ENCODE peak calls at places on chromosomes 3 and 15, in six cellular contexts. U, O, W, I, D and X are unnamed samples.

GRCh38 chr15:22786868-22787698 is 639 bp downstream of the NIPA1 start:
- DNase-seq in D (no peak), I (peak), W (peak), O (peak), U (peak), X (peak)

GRCh38 chr3:173465112-173465511 is 67.6 kb downstream of the NLGN1 start:
- DNase-seq in D (no peak), U (peak), O (peak), I (no peak), W (no peak), X (no peak)

GRCh38 chr15:57149196-57149595 is 227.1 kb upstream of the CGNL1 start:
- DNase-seq in U (peak), I (no peak), D (no peak), W (no peak), O (peak), X (no peak)

GRCh38 chr3:13879946-13880810 is at the start of gene WNT7A:
- DNase-seq in U (peak), I (peak), W (peak), O (no peak), D (no peak), X (no peak)

GRCh38 chr15:36415643-36416042 is 163.8 kb upstream of the CDIN1 start:
- DNase-seq in W (no peak), U (peak), I (no peak), O (peak), D (no peak), X (no peak)

GRCh38 chr15:28903555-28903954 is 17.8 kb downstream of the APBA2 start:
- DNase-seq in O (no peak), U (no peak), D (no peak), I (no peak), W (no peak), X (no peak)

GRCh38 chr3:11335056-11335608 is 62.9 kb downstream of the ATG7 start:
- DNase-seq in O (peak), U (peak), D (no peak), W (peak), I (peak), X (no peak)

GRCh38 chr3:142104763-142105162 is 44.6 kb downstream of the TFDP2 start:
- DNase-seq in D (no peak), O (no peak), W (no peak), U (no peak), I (no peak), X (no peak)

GRCh38 chr15:94119215-94119815 is 112.0 kb upstream of the MCTP2 start:
- DNase-seq in D (no peak), I (no peak), O (no peak), W (no peak), U (no peak), X (no peak)

GRCh38 chr15:94083467-94083991 is 147.8 kb upstream of the MCTP2 start:
- DNase-seq in W (no peak), O (peak), D (no peak), U (peak), I (no peak), X (no peak)

GRCh38 chr3:146625117-146625775 is 20.1 kb upstream of the PLSCR5 start:
- DNase-seq in O (peak), D (no peak), W (no peak), U (peak), I (no peak), X (no peak)

GRCh38 chr3:17808994-17809393 is 66.6 kb upstream of the TBC1D5 start:
- DNase-seq in O (peak), W (no peak), U (no peak), D (no peak), I (no peak), X (no peak)

GRCh38 chr15:76190767-76191538 is 120.3 kb downstream of the ETFA start:
- DNase-seq in O (peak), D (peak), W (peak), I (peak), U (peak), X (peak)

GRCh38 chr15:53586815-53587214 is 172.6 kb downstream of the WDR72 start:
- DNase-seq in O (peak), D (no peak), I (peak), W (peak), U (peak), X (no peak)

GRCh38 chr3:171376125-171376947 is 83.9 kb downstream of the TNIK start:
- DNase-seq in U (peak), W (no peak), D (no peak), I (no peak), O (peak), X (no peak)

GRCh38 chr15:52256366-52256765 is 39.2 kb downstream of the MYO5C start:
- DNase-seq in U (peak), D (peak), O (peak), I (peak), W (peak), X (peak)

GRCh38 chr3:126259411-126260391 is 79.3 kb upstream of the ALDH1L1 start:
- DNase-seq in O (peak), W (peak), D (no peak), I (no peak), U (peak), X (no peak)

GRCh38 chr3:9028134-9028533 is 64.9 kb upstream of the RAD18 start:
- DNase-seq in D (no peak), O (peak), U (no peak), I (peak), W (peak), X (peak)

GRCh38 chr3:174614046-174614445 is 245.1 kb upstream of the NAALADL2 start:
- DNase-seq in U (no peak), D (no peak), W (no peak), O (peak), I (peak), X (no peak)

GRCh38 chr3:141858312-141858711 is 18.1 kb upstream of the ATP1B3 start:
- DNase-seq in D (no peak), I (no peak), U (no peak), W (no peak), O (peak), X (no peak)

GRCh38 chr3:195073866-195074860 is 196.8 kb downstream of the XXYLT1 start:
- DNase-seq in W (no peak), U (no peak), O (no peak), D (no peak), I (no peak), X (no peak)

GRCh38 chr3:82100378-82100777 is 338.9 kb upstream of the GBE1 start:
- DNase-seq in W (no peak), O (no peak), I (no peak), D (no peak), U (peak), X (no peak)

GRCh38 chr3:67459796-67460195 is 194.6 kb downstream of the SUCLG2 start:
- DNase-seq in U (no peak), I (no peak), W (no peak), D (no peak), O (peak), X (no peak)

GRCh38 chr3:114527036-114527644 is 233.3 kb downstream of the TIGIT start:
- DNase-seq in D (no peak), O (peak), U (peak), W (no peak), I (no peak), X (no peak)

GRCh38 chr3:50157821-50158556 is 2.9 kb downstream of the SEMA3F start:
- DNase-seq in W (no peak), I (no peak), O (no peak), D (no peak), U (peak), X (no peak)

GRCh38 chr3:61725851-61726333 is 164.5 kb downstream of the PTPRG start:
- DNase-seq in I (peak), U (peak), O (peak), D (no peak), W (no peak), X (no peak)

GRCh38 chr15:77706482-77707244 is 74.0 kb upstream of the LINGO1 start:
- DNase-seq in D (no peak), O (no peak), U (no peak), W (no peak), I (peak), X (no peak)

GRCh38 chr3:151439652-151440125 is 21.2 kb downstream of the IGSF10 start:
- DNase-seq in O (peak), I (peak), U (peak), W (peak), D (no peak), X (no peak)

GRCh38 chr3:133803474-133803873 is 2.1 kb upstream of the SRPRB start:
- DNase-seq in I (no peak), D (no peak), O (no peak), W (no peak), U (no peak), X (no peak)

GRCh38 chr15:67980171-67980570 is 73.9 kb upstream of the PIAS1 start:
- DNase-seq in W (no peak), I (no peak), O (no peak), D (no peak), U (no peak), X (no peak)

GRCh38 chr3:12227833-12228232 is 61.0 kb upstream of the PPARG start:
- DNase-seq in O (peak), W (no peak), I (no peak), D (no peak), U (no peak), X (no peak)

GRCh38 chr15:98621021-98621420 is 27.3 kb upstream of the IGF1R start:
- DNase-seq in I (no peak), D (no peak), U (no peak), W (no peak), O (no peak), X (no peak)

GRCh38 chr15:65082303-65082958 is 5.9 kb downstream of the KBTBD13 start:
- DNase-seq in U (peak), I (no peak), D (no peak), O (no peak), W (no peak), X (no peak)

GRCh38 chr15:89034305-89034704 is 54.0 kb upstream of the ABHD2 start:
- DNase-seq in U (peak), D (no peak), O (peak), W (no peak), I (no peak), X (no peak)

GRCh38 chr3:81352867-81353266 is 408.6 kb downstream of the GBE1 start:
- DNase-seq in D (no peak), I (no peak), W (no peak), O (peak), U (peak), X (no peak)

GRCh38 chr3:53089511-53089910 is 40.7 kb downstream of the RFT1 start:
- DNase-seq in W (no peak), D (no peak), U (peak), O (peak), I (no peak), X (no peak)